ENCODE peak calls at places on chromosomes 2 and 18, in six cellular contexts. One of them, this sample, is unnamed.

GRCh38 chr2:241882090-241882625 is 12.6 kb downstream of the RTP5 start:
- DNase-seq in trophoblast cell: peak; percentile 62
- DNase-seq in H1: no peak
- DNase-seq in neuronal stem cell: no peak
- DNase-seq in IMR-90: no peak
- DNase-seq in H9: no peak
- DNase-seq in this sample: peak; percentile 9

GRCh38 chr18:61882296-61883004 is 10.4 kb downstream of the RNF152 start:
- DNase-seq in neuronal stem cell: no peak
- DNase-seq in H9: no peak
- DNase-seq in H1: no peak
- DNase-seq in IMR-90: peak; percentile 19
- DNase-seq in trophoblast cell: peak; percentile 97
- DNase-seq in this sample: peak; percentile 87

GRCh38 chr2:1024981-1025380 is 74.3 kb downstream of the SNTG2 start:
- DNase-seq in trophoblast cell: no peak
- DNase-seq in H1: no peak
- DNase-seq in neuronal stem cell: no peak
- DNase-seq in IMR-90: peak; percentile 8
- DNase-seq in H9: no peak
- DNase-seq in this sample: no peak

GRCh38 chr2:238284802-238285515 is 3.5 kb downstream of the PER2 start:
- DNase-seq in neuronal stem cell: no peak
- DNase-seq in H1: no peak
- DNase-seq in trophoblast cell: no peak
- DNase-seq in H9: no peak
- DNase-seq in IMR-90: no peak
- DNase-seq in this sample: no peak

GRCh38 chr2:100655936-100656534 is 93.2 kb downstream of the PDCL3 start:
- DNase-seq in trophoblast cell: peak; percentile 9
- DNase-seq in IMR-90: no peak
- DNase-seq in H9: no peak
- DNase-seq in H1: peak; percentile 10
- DNase-seq in neuronal stem cell: no peak
- DNase-seq in this sample: no peak

GRCh38 chr2:233487748-233488345 is 78.7 kb downstream of the USP40 start:
- DNase-seq in trophoblast cell: peak; percentile 21
- DNase-seq in H9: no peak
- DNase-seq in neuronal stem cell: no peak
- DNase-seq in H1: no peak
- DNase-seq in IMR-90: peak; percentile 4
- DNase-seq in this sample: peak; percentile 12

GRCh38 chr18:31581498-31582197 is 10.0 kb upstream of the TTR start:
- DNase-seq in trophoblast cell: peak; percentile 76
- DNase-seq in H9: no peak
- DNase-seq in neuronal stem cell: no peak
- DNase-seq in H1: no peak
- DNase-seq in IMR-90: peak; percentile 18
- DNase-seq in this sample: peak; percentile 86

GRCh38 chr2:231800493-231801091 is 14.3 kb downstream of the COPS7B start:
- DNase-seq in trophoblast cell: peak; percentile 54
- DNase-seq in H1: peak; percentile 78
- DNase-seq in neuronal stem cell: peak; percentile 24
- DNase-seq in H9: peak; percentile 48
- DNase-seq in IMR-90: peak; percentile 29
- DNase-seq in this sample: peak; percentile 41

GRCh38 chr18:2686349-2686968 is 30.9 kb downstream of the SMCHD1 start:
- DNase-seq in H1: no peak
- DNase-seq in H9: no peak
- DNase-seq in neuronal stem cell: no peak
- DNase-seq in IMR-90: no peak
- DNase-seq in trophoblast cell: no peak
- DNase-seq in this sample: peak; percentile 21

GRCh38 chr18:63564021-63564420 is 21.9 kb downstream of the SERPINB12 start:
- DNase-seq in neuronal stem cell: no peak
- DNase-seq in H9: no peak
- DNase-seq in IMR-90: no peak
- DNase-seq in H1: no peak
- DNase-seq in trophoblast cell: no peak
- DNase-seq in this sample: no peak

GRCh38 chr2:105910497-105911238 is 166.0 kb downstream of the NCK2 start:
- DNase-seq in H1: no peak
- DNase-seq in trophoblast cell: no peak
- DNase-seq in neuronal stem cell: no peak
- DNase-seq in IMR-90: no peak
- DNase-seq in H9: no peak
- DNase-seq in this sample: no peak

DNA sequence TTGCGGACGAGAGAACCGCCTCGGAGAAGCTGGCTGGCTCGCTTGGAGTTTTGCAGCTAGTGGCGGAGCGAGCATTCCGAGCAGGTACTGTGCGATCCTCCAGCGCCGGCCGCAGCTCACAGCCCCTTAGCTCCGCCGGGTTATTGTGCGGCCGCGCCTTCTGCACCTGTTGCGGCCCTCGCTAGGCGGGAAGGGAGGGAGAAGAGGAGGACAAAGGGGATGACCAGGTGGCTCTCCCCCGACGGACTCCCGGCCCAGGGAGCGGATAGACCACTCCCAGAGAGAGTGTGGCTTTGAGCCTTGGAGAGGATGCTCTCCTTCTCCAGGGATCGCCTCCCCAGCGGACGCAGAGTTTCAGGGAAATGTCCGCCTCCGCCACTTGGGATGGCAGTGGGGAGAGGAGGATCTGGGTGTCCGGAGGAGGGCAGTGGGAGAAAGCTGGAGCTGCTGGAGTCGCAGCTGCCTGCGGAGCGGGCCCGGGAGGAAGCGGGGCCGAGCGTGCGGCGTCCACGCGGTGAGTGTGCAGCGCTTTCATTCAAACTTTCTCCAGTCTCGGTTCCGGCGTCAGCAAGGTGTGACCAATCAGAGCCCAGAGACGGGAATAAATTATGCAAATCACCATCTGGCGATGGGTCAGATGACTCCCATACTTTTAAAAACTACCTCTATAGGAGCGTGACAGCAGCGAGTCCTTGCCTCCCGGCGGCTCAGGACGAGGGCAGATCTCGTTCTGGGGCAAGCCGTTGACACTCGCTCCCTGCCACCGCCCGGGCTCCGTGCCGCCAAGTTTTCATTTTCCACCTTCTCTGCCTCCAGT is at the start of gene LIPG:
- DNase-seq in trophoblast cell: peak; percentile 96
- DNase-seq in H1: peak; percentile 81
- DNase-seq in IMR-90: peak; percentile 50
- DNase-seq in H9: peak; percentile 91
- DNase-seq in neuronal stem cell: peak; percentile 89
- DNase-seq in this sample: peak; percentile 93
- H3K18ac ChIP-seq in trophoblast cell: peak within 1 kb of the TSS; percentile 8
- H3K18ac ChIP-seq in H1: peak within 1 kb of the TSS; percentile 93
- H3K18ac ChIP-seq in IMR-90: no peak within 1 kb of the TSS
- H3K18ac ChIP-seq in H9: peak within 1 kb of the TSS; percentile 89
- H3K18ac ChIP-seq in neuronal stem cell: peak within 1 kb of the TSS; percentile 98
- H3K18ac ChIP-seq in this sample: no peak within 1 kb of the TSS

GRCh38 chr18:70418551-70419311 is 129.9 kb downstream of the SOCS6 start:
- DNase-seq in H1: no peak
- DNase-seq in H9: no peak
- DNase-seq in trophoblast cell: no peak
- DNase-seq in neuronal stem cell: no peak
- DNase-seq in IMR-90: peak; percentile 19
- DNase-seq in this sample: peak; percentile 15
- H2AK5ac ChIP-seq in H1: no peak overlapping the region
- H2AK5ac ChIP-seq in H9: no peak overlapping the region
- H2AK5ac ChIP-seq in trophoblast cell: no peak overlapping the region
- H2AK5ac ChIP-seq in neuronal stem cell: no peak overlapping the region
- H2AK5ac ChIP-seq in IMR-90: peak overlapping the region; percentile 84
- H2AK5ac ChIP-seq in this sample: no peak overlapping the region

GRCh38 chr18:74532511-74533025 is 1.7 kb upstream of the CNDP1 start:
- DNase-seq in H1: no peak
- DNase-seq in neuronal stem cell: no peak
- DNase-seq in trophoblast cell: no peak
- DNase-seq in H9: peak; percentile 10
- DNase-seq in IMR-90: no peak
- DNase-seq in this sample: no peak
- H3K14ac ChIP-seq in H1: no peak overlapping the region
- H3K14ac ChIP-seq in neuronal stem cell: no peak overlapping the region
- H3K14ac ChIP-seq in trophoblast cell: no peak overlapping the region
- H3K14ac ChIP-seq in H9: no peak overlapping the region
- H3K14ac ChIP-seq in IMR-90: no peak overlapping the region
- H3K14ac ChIP-seq in this sample: peak overlapping the region; percentile 59

GRCh38 chr2:179021258-179021657 is 28.7 kb downstream of the CCDC141 start:
- DNase-seq in H9: no peak
- DNase-seq in trophoblast cell: no peak
- DNase-seq in neuronal stem cell: no peak
- DNase-seq in H1: no peak
- DNase-seq in IMR-90: no peak
- DNase-seq in this sample: no peak

GRCh38 chr2:179022685-179023084 is 27.3 kb downstream of the CCDC141 start:
- DNase-seq in trophoblast cell: no peak
- DNase-seq in IMR-90: no peak
- DNase-seq in H1: no peak
- DNase-seq in H9: no peak
- DNase-seq in neuronal stem cell: no peak
- DNase-seq in this sample: no peak

GRCh38 chr2:179019260-179019659 is 30.7 kb downstream of the CCDC141 start:
- DNase-seq in trophoblast cell: no peak
- DNase-seq in H1: no peak
- DNase-seq in neuronal stem cell: no peak
- DNase-seq in H9: no peak
- DNase-seq in IMR-90: no peak
- DNase-seq in this sample: no peak

GRCh38 chr2:179020156-179020750 is 29.7 kb downstream of the CCDC141 start:
- DNase-seq in IMR-90: no peak
- DNase-seq in neuronal stem cell: no peak
- DNase-seq in H9: peak; percentile 67
- DNase-seq in trophoblast cell: peak; percentile 38
- DNase-seq in H1: peak; percentile 83
- DNase-seq in this sample: peak; percentile 3

GRCh38 chr2:179017958-179018357 is 32.0 kb downstream of the CCDC141 start:
- DNase-seq in IMR-90: no peak
- DNase-seq in H1: no peak
- DNase-seq in H9: no peak
- DNase-seq in neuronal stem cell: no peak
- DNase-seq in trophoblast cell: no peak
- DNase-seq in this sample: no peak
- H3K18ac ChIP-seq in IMR-90: no peak overlapping the region
- H3K18ac ChIP-seq in H1: no peak overlapping the region
- H3K18ac ChIP-seq in H9: no peak overlapping the region
- H3K18ac ChIP-seq in neuronal stem cell: no peak overlapping the region
- H3K18ac ChIP-seq in trophoblast cell: no peak overlapping the region
- H3K18ac ChIP-seq in this sample: no peak overlapping the region

GRCh38 chr2:181779288-181779871 is 99.1 kb upstream of the NEUROD1 start:
- DNase-seq in H9: no peak
- DNase-seq in neuronal stem cell: no peak
- DNase-seq in IMR-90: no peak
- DNase-seq in trophoblast cell: peak; percentile 4
- DNase-seq in H1: no peak
- DNase-seq in this sample: peak; percentile 83
- H2AK5ac ChIP-seq in H9: no peak overlapping the region
- H2AK5ac ChIP-seq in neuronal stem cell: no peak overlapping the region
- H2AK5ac ChIP-seq in IMR-90: peak overlapping the region; percentile 75
- H2AK5ac ChIP-seq in trophoblast cell: no peak overlapping the region
- H2AK5ac ChIP-seq in H1: no peak overlapping the region
- H2AK5ac ChIP-seq in this sample: peak overlapping the region; percentile 87

DNA sequence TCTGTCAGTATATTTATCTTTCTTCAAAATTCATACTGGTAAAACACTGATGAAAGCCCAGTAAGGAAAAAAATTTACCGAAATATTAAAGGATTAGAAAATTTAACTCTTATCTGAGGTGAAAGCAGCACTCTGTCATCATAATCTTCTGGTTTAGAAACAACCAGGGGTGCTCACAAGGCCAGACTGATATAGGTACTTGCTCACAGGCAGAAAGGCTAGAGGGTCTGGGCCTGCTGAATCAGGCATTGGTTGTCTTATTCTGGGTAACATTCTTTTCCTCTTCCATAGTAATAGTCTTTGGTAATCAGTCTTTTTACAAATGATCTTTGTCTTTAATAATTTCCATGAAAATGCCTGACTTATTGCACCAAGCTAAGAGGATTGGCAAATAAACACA is 221.4 kb upstream of the TFPI start:
- DNase-seq in H9: no peak
- DNase-seq in trophoblast cell: no peak
- DNase-seq in neuronal stem cell: no peak
- DNase-seq in H1: no peak
- DNase-seq in IMR-90: peak; percentile 15
- DNase-seq in this sample: no peak
- H3K14ac ChIP-seq in H9: no peak overlapping the region
- H3K14ac ChIP-seq in trophoblast cell: no peak overlapping the region
- H3K14ac ChIP-seq in neuronal stem cell: no peak overlapping the region
- H3K14ac ChIP-seq in H1: no peak overlapping the region
- H3K14ac ChIP-seq in IMR-90: no peak overlapping the region
- H3K14ac ChIP-seq in this sample: no peak overlapping the region

GRCh38 chr2:128413014-128413717 is 94.5 kb upstream of the HS6ST1 start:
- DNase-seq in trophoblast cell: no peak
- DNase-seq in IMR-90: no peak
- DNase-seq in H1: peak; percentile 32
- DNase-seq in H9: peak; percentile 17
- DNase-seq in neuronal stem cell: no peak
- DNase-seq in this sample: no peak
- H3K18ac ChIP-seq in trophoblast cell: no peak overlapping the region
- H3K18ac ChIP-seq in IMR-90: no peak overlapping the region
- H3K18ac ChIP-seq in H1: no peak overlapping the region
- H3K18ac ChIP-seq in H9: no peak overlapping the region
- H3K18ac ChIP-seq in neuronal stem cell: no peak overlapping the region
- H3K18ac ChIP-seq in this sample: no peak overlapping the region

DNA sequence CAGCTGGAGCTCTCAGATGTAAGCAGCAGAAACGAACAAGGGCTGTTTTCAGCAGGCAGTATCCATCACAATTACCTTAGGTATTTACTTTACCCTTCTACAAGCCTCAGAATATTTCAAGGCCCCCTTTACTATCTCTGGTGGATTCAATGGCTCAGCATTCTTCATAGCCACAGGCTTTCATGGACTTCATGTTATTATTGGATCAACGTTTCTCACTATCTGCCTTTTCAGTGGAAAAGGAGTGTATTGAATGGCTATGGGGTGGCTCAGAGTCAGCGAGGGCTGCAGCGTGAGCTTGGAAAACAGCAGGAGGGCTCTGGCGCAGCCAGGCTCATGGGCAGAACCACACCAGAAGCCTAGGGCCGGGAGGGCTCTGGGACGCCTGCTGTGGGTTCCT is 16.6 kb upstream of the CHRNA1 start:
- DNase-seq in H9: no peak
- DNase-seq in neuronal stem cell: no peak
- DNase-seq in H1: no peak
- DNase-seq in IMR-90: no peak
- DNase-seq in trophoblast cell: no peak
- DNase-seq in this sample: no peak
- H2AK5ac ChIP-seq in H9: no peak overlapping the region
- H2AK5ac ChIP-seq in neuronal stem cell: peak overlapping the region; percentile 68
- H2AK5ac ChIP-seq in H1: no peak overlapping the region
- H2AK5ac ChIP-seq in IMR-90: peak overlapping the region; percentile 81
- H2AK5ac ChIP-seq in trophoblast cell: no peak overlapping the region
- H2AK5ac ChIP-seq in this sample: no peak overlapping the region

This sample was measured in mesenchymal stem cell.